ENCODE peak calls at places on chromosomes 13 and 19, in five cellular contexts. B is endodermal cell, W is cardiac muscle cell, U is left ventricle myocardium inferior, T is OCI-LY7. N is an unnamed sample. For H3K36me3, the result is how much of the 10 kb centered on the place peaks cover.

GRCh38 chr13:25744176-25744575 is 307.6 kb downstream of the SHISA2 start:
- DNase-seq in B (no peak), W (peak), U (no peak), T (no peak), N (no peak)

GRCh38 chr19:13078897-13079541 is 23.6 kb downstream of the LYL1 start:
- DNase-seq in B (peak), W (no peak), U (no peak), T (no peak), N (no peak)

GRCh38 chr13:29782798-29783197 is 67.6 kb downstream of the UBL3 start:
- DNase-seq in B (no peak), W (no peak), U (no peak), T (no peak), N (no peak)

GRCh38 chr19:18593367-18594095 is 4.9 kb downstream of the REX1BD start:
- DNase-seq in B (peak), W (no peak), U (no peak), T (peak), N (no peak)

GRCh38 chr19:17406039-17406886 is 833 bp upstream of the BST2 start:
- DNase-seq in B (no peak), W (peak), U (no peak), T (no peak), N (no peak)

GRCh38 chr13:33328691-33329090 is 43.1 kb upstream of the STARD13 start:
- DNase-seq in B (no peak), W (no peak), U (no peak), T (no peak), N (no peak)

GRCh38 chr19:33193269-33193863 is 764 bp upstream of the LRP3 start:
- DNase-seq in B (no peak), W (no peak), U (no peak), T (no peak), N (peak)

GRCh38 chr19:48724796-48725753 is 5.5 kb upstream of the MAMSTR start:
- DNase-seq in B (peak), W (peak), U (peak), T (peak), N (no peak)

GRCh38 chr13:46964789-46965527 is 68.1 kb upstream of the HTR2A start:
- DNase-seq in B (no peak), W (peak), U (no peak), T (no peak), N (no peak)

GRCh38 chr19:47093841-47094240 is 19.7 kb downstream of the ZC3H4 start:
- DNase-seq in B (no peak), W (no peak), U (no peak), T (no peak), N (no peak)

GRCh38 chr19:492091-492531 is 4.2 kb upstream of the MADCAM1 start:
- DNase-seq in B (peak), W (no peak), U (no peak), T (peak), N (no peak)

GRCh38 chr19:1810439-1811160 is 1.5 kb downstream of the ATP8B3 start:
- DNase-seq in B (no peak), W (no peak), U (no peak), T (no peak), N (peak)

GRCh38 chr13:90872491-90873025 is 474.9 kb upstream of the MIR17HG start:
- DNase-seq in B (no peak), W (no peak), U (no peak), T (no peak), N (no peak)

GRCh38 chr13:33285420-33286124 is at the start of gene STARD13:
- DNase-seq in B (peak), W (peak), U (peak), T (no peak), N (peak)

GRCh38 chr13:111893607-111894443 is 173.1 kb upstream of the SOX1 start:
- DNase-seq in B (peak), W (no peak), U (no peak), T (no peak), N (no peak)

GRCh38 chr13:111897178-111897845 is 169.6 kb upstream of the SOX1 start:
- DNase-seq in B (peak), W (no peak), U (no peak), T (no peak), N (no peak)

GRCh38 chr13:111897846-111898215 is 169.1 kb upstream of the SOX1 start:
- DNase-seq in B (peak), W (no peak), U (no peak), T (no peak), N (no peak)

GRCh38 chr13:111895896-111896821 is 170.8 kb upstream of the SOX1 start:
- DNase-seq in B (peak), W (no peak), U (no peak), T (no peak), N (peak)

DNA sequence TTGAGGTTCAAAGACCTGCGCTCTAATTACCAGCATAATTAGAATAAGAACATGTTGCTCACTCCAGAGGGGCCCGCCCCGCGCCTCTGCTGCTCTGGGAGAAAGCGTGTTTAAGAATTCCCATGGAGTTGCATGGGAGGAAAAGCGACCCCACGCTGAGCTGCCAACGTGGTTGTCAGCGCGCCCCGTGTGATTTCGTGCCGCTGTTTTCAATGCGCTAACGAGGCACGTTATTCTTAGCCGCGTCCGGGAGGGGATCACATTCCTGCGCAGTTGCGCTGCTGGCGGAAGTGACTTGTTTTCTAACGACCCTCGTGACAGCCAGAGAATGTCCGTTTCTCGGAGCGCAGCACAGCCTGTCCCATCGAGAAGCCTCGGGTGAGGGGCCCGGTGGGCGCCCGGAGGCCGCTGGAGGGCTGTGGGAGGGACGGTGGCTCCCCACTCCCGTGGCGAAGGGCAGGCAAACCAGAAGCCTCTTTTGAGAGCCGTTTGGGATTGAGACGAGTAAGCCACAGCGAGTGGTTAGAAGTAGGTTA is 173.8 kb upstream of the SOX1 start:
- DNase-seq in B (peak), W (no peak), U (no peak), T (no peak), N (no peak)
- H3K4me3 ChIP-seq in B (peak), W (peak), U (peak), T (no peak), N (no peak)

DNA sequence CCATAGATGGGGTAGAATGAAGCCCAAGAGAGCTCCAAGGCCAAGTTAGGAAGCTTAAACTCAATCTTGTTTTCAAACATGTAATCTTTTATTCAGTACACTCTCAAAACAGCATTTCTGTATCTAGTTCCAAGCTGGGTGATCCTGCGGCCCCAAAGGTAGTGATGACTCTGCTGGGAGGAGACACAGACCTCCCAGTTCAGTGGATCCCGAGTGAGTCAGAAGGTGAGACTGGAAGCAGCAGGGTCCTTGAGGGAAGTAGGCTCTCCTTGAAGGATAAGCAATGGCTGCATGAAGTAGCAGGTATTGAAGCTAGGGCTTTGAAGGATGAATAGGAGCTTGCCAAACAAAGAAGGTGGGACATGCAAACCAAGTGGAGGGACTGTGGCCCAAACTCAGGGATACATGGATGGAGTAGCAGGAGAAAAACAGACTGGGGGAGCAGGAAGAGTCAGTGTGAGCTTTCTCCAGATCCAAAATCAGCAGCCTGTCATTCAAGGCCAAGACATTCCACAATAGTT is 9.6 kb downstream of the TINCR start:
- DNase-seq in B (no peak), W (no peak), U (no peak), T (no peak), N (no peak)
- H3K36me3 ChIP-seq in B (under half), W (under half), U (under half), T (under half), N (under half)

DNA sequence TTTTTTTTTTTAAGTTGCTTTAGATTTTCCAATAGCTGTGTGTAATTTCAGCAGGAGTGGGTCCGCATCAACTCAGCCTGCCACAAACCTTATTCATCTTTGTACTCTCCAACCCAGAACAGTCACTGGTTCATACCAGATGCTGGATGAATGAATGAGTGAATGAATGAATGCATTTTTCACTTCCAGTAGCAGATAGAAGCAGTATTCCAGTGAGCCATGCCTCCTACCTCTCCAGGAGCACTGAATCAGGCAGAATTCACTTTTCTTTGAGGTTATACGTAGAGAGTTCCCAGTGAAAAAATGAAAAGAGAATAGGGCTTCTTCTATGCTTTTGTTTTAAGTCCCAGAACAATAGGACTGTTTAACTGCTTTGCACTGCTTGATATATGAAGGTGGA is 221.1 kb downstream of the TM9SF2 start:
- DNase-seq in B (no peak), W (no peak), U (no peak), T (no peak), N (no peak)
- H3K4me3 ChIP-seq in B (no peak), W (no peak), U (no peak), T (no peak), N (no peak)

GRCh38 chr13:100344544-100344943 is 244.0 kb downstream of the GGACT start:
- DNase-seq in B (no peak), W (no peak), U (no peak), T (no peak), N (no peak)
- H3K36me3 ChIP-seq in B (half or more), W (under half), U (under half), T (under half), N (under half)

GRCh38 chr13:48849515-48849914 is 126.2 kb upstream of the FNDC3A start:
- DNase-seq in B (no peak), W (no peak), U (no peak), T (no peak), N (no peak)
- H3K4me3 ChIP-seq in B (no peak), W (no peak), U (no peak), T (no peak), N (no peak)

GRCh38 chr19:7901337-7901736 is 2.3 kb upstream of the MAP2K7 start:
- DNase-seq in B (no peak), W (no peak), U (no peak), T (no peak), N (no peak)
- H3K36me3 ChIP-seq in B (under half), W (under half), U (under half), T (under half), N (under half)